ENCODE peak calls at places on chromosomes 13 and 19, in ten cellular contexts. T is breast epithelium; X is A673; S is endodermal cell; V is mesendoderm; P is CD4-positive, CD25-positive, alpha-beta regulatory T cell; L is GM23248; A is adrenal gland; R is brain microvascular endothelial cell; M is neural progenitor cell. H is an unnamed sample.
A peak's percentile ranks its signal among the peaks of the same experiment; 100 is the strongest.

GRCh38 chr13:76009491-76009890 is 373.4 kb downstream of the LMO7 start:
- DNase-seq in T (no peak), X (no peak), S (no peak), V (no peak), P (no peak), L (no peak), A (no peak), R (peak; percentile 24), M (no peak), H (no peak)

GRCh38 chr13:27504126-27504525 is 53.8 kb upstream of the MTIF3 start:
- DNase-seq in T (no peak), X (no peak), S (no peak), V (no peak), P (no peak), L (no peak), A (no peak), R (no peak), M (no peak), H (no peak)

GRCh38 chr13:66992683-66993082 is 237.5 kb downstream of the PCDH9 start:
- DNase-seq in T (no peak), X (no peak), S (no peak), V (no peak), P (no peak), L (no peak), A (no peak), R (no peak), M (no peak), H (no peak)

GRCh38 chr13:60260440-60260839 is 96.7 kb upstream of the DIAPH3 start:
- DNase-seq in T (no peak), X (no peak), S (peak; percentile 73), V (peak; percentile 75), P (no peak), L (no peak), A (no peak), R (no peak), M (peak; percentile 26), H (peak; percentile 32)

GRCh38 chr19:9538183-9539058 is at the start of gene ZNF426:
- DNase-seq in T (peak; percentile 82), X (peak; percentile 93), S (peak; percentile 95), V (peak; percentile 96), P (peak; percentile 90), L (peak; percentile 96), A (peak; percentile 87), R (peak; percentile 90), M (peak; percentile 93), H (peak; percentile 82)

GRCh38 chr19:6723108-6723618 is 2.7 kb upstream of the C3 start:
- DNase-seq in T (no peak), X (peak; percentile 34), S (peak; percentile 67), V (peak; percentile 63), P (no peak), L (peak; percentile 61), A (peak; percentile 77), R (no peak), M (no peak), H (peak; percentile 71)

GRCh38 chr19:41456342-41456918 is 13.5 kb downstream of the ERICH4 start:
- DNase-seq in T (no peak), X (no peak), S (no peak), V (no peak), P (no peak), L (peak; percentile 86), A (no peak), R (peak; percentile 24), M (no peak), H (no peak)

GRCh38 chr19:2625434-2625833 is 77.1 kb downstream of the GNG7 start:
- DNase-seq in T (no peak), X (no peak), S (no peak), V (no peak), P (no peak), L (no peak), A (peak; percentile 44), R (no peak), M (no peak), H (no peak)

GRCh38 chr13:65508338-65508737 is 1721.8 kb downstream of the PCDH9 start:
- DNase-seq in T (no peak), X (no peak), S (no peak), V (no peak), P (no peak), L (no peak), A (no peak), R (no peak), M (no peak), H (no peak)

GRCh38 chr19:13090511-13091231 is 12.0 kb downstream of the LYL1 start:
- DNase-seq in T (no peak), X (no peak), S (no peak), V (no peak), P (no peak), L (no peak), A (no peak), R (no peak), M (no peak), H (no peak)

GRCh38 chr13:28544026-28544425 is 49.1 kb upstream of the FLT1 start:
- DNase-seq in T (no peak), X (no peak), S (no peak), V (no peak), P (no peak), L (peak; percentile 26), A (no peak), R (no peak), M (no peak), H (no peak)

GRCh38 chr13:27461940-27462584 is 11.7 kb upstream of the MTIF3 start:
- DNase-seq in T (no peak), X (no peak), S (no peak), V (no peak), P (no peak), L (peak; percentile 30), A (no peak), R (no peak), M (no peak), H (peak; percentile 26)

GRCh38 chr19:11025445-11025844 is 63.8 kb upstream of the LDLR start:
- DNase-seq in T (no peak), X (no peak), S (no peak), V (no peak), P (no peak), L (no peak), A (no peak), R (no peak), M (no peak), H (no peak)

GRCh38 chr19:48887861-48888612 is 10.5 kb downstream of the TULP2 start:
- DNase-seq in T (no peak), X (no peak), S (peak; percentile 66), V (peak; percentile 56), P (no peak), L (no peak), A (no peak), R (no peak), M (no peak), H (peak; percentile 58)

GRCh38 chr13:31588923-31589322 is 150.4 kb upstream of the RXFP2 start:
- DNase-seq in T (no peak), X (no peak), S (no peak), V (no peak), P (no peak), L (no peak), A (no peak), R (no peak), M (no peak), H (no peak)

GRCh38 chr13:67071918-67072598 is 158.1 kb downstream of the PCDH9 start:
- DNase-seq in T (no peak), X (no peak), S (no peak), V (no peak), P (no peak), L (no peak), A (no peak), R (no peak), M (no peak), H (no peak)

GRCh38 chr13:36728006-36728405 is 54.2 kb downstream of the SERTM1 start:
- DNase-seq in T (no peak), X (no peak), S (no peak), V (no peak), P (no peak), L (no peak), A (no peak), R (no peak), M (no peak), H (no peak)

GRCh38 chr13:90105276-90105675 is 1242.2 kb upstream of the MIR17HG start:
- DNase-seq in T (no peak), X (peak; percentile 3), S (no peak), V (peak; percentile 37), P (no peak), L (peak; percentile 84), A (no peak), R (no peak), M (no peak), H (no peak)

GRCh38 chr13:95100525-95101121 is 200.6 kb downstream of the ABCC4 start:
- DNase-seq in T (no peak), X (no peak), S (no peak), V (no peak), P (no peak), L (peak; percentile 63), A (no peak), R (peak; percentile 66), M (peak; percentile 63), H (no peak)

GRCh38 chr13:111287201-111287600 is 33.2 kb upstream of the TEX29 start:
- DNase-seq in T (no peak), X (no peak), S (no peak), V (peak; percentile 2), P (no peak), L (no peak), A (no peak), R (no peak), M (no peak), H (no peak)
- H3K36me3 ChIP-seq in T (no peaks in the 10 kb centered on the region), X (peaks cover 10% of the 10 kb centered on the region), S (peaks cover 69% of the 10 kb centered on the region), V (peaks cover 10% of the 10 kb centered on the region), P (peaks cover 91% of the 10 kb centered on the region), L (peaks cover 17% of the 10 kb centered on the region), A (peaks cover 90% of the 10 kb centered on the region), R (peaks cover 56% of the 10 kb centered on the region), M (peaks cover 3% of the 10 kb centered on the region), H (peaks cover 16% of the 10 kb centered on the region)

DNA sequence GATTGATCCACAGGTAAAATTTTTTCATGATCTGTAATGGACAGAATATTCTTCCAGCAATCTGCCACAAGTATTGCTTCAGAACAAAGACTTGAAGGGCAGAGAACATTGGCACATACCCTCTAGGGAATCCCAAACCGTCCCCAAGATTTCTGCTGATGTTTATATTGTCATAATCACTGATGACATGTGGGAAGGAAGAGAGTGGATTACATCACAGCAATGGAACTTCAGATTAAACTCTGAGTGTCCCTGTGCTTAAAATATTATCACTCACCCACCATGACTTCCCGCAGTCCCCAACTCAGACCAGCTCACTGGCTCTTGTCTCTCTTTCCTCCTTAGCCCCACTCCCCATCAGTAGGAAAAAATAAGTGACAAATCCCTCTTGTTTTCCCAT is 8.5 kb upstream of the TPT1 start:
- DNase-seq in T (no peak), X (no peak), S (no peak), V (no peak), P (no peak), L (peak; percentile 35), A (no peak), R (no peak), M (no peak), H (no peak)
- H3K27me3 ChIP-seq in T (no peaks in the 10 kb centered on the region), X (no peaks in the 10 kb centered on the region), S (peaks cover 6% of the 10 kb centered on the region), V (no peaks in the 10 kb centered on the region), P (no peaks in the 10 kb centered on the region), L (no peaks in the 10 kb centered on the region), A (no peaks in the 10 kb centered on the region), R (no peaks in the 10 kb centered on the region), M (no peaks in the 10 kb centered on the region), H (no peaks in the 10 kb centered on the region)

GRCh38 chr19:14505488-14506239 is 9.7 kb upstream of the GIPC1 start:
- DNase-seq in T (peak; percentile 70), X (peak; percentile 56), S (peak; percentile 95), V (peak; percentile 83), P (peak; percentile 73), L (peak; percentile 83), A (peak; percentile 54), R (peak; percentile 70), M (peak; percentile 70), H (peak; percentile 95)
- H3K4me3 ChIP-seq in T (no peak overlapping the region), X (no peak overlapping the region), S (no peak overlapping the region), V (no peak overlapping the region), P (no peak overlapping the region), L (no peak overlapping the region), A (no peak overlapping the region), R (no peak overlapping the region), M (no peak overlapping the region), H (no peak overlapping the region)

GRCh38 chr13:33326723-33327122 is 41.2 kb upstream of the STARD13 start:
- DNase-seq in T (no peak), X (no peak), S (no peak), V (no peak), P (no peak), L (no peak), A (no peak), R (no peak), M (no peak), H (no peak)
- H3K36me3 ChIP-seq in T (no peaks in the 10 kb centered on the region), X (no peaks in the 10 kb centered on the region), S (no peaks in the 10 kb centered on the region), V (no peaks in the 10 kb centered on the region), P (no peaks in the 10 kb centered on the region), L (no peaks in the 10 kb centered on the region), A (no peaks in the 10 kb centered on the region), R (no peaks in the 10 kb centered on the region), M (no peaks in the 10 kb centered on the region), H (no peaks in the 10 kb centered on the region)